ENCODE peak calls at places on chromosomes 1 and 21, in ten cellular contexts. I, Y, S, D, K, P, U, A, H and M are unnamed samples.

GRCh38 chr1:183812111-183812510 is 7.2 kb downstream of the RGL1 start:
- DNase-seq in Y (no peak), H (no peak), D (no peak), S (no peak), A (no peak), P (no peak), K (no peak), U (no peak), I (no peak), M (no peak)

GRCh38 chr1:76463838-76464237 is 389.3 kb downstream of the ST6GALNAC3 start:
- DNase-seq in S (no peak), Y (no peak), P (no peak), H (no peak), D (no peak), I (no peak), A (no peak), U (no peak), K (no peak), M (no peak)

GRCh38 chr1:200029035-200029623 is 1.6 kb downstream of the NR5A2 start:
- DNase-seq in S (peak; percentile 82), A (peak; percentile 45), P (peak; percentile 69), Y (peak; percentile 79), I (peak; percentile 81), D (peak; percentile 38), H (no peak), U (no peak), K (peak; percentile 28), M (no peak)

GRCh38 chr1:219973221-219973620 is 44.9 kb upstream of the SLC30A10 start:
- DNase-seq in I (no peak), U (no peak), Y (no peak), S (no peak), D (no peak), A (no peak), H (no peak), K (no peak), P (no peak), M (no peak)

GRCh38 chr1:2044510-2045319 is 5.5 kb upstream of the PRKCZ start:
- DNase-seq in I (peak; percentile 82), H (peak; percentile 33), Y (peak; percentile 70), D (no peak), P (peak; percentile 45), U (peak; percentile 94), A (peak; percentile 18), S (peak; percentile 86), K (peak; percentile 31), M (peak; percentile 78)

GRCh38 chr1:198449727-198450433 is 90.6 kb downstream of the ATP6V1G3 start:
- DNase-seq in Y (no peak), K (peak; percentile 53), S (no peak), A (peak; percentile 77), H (no peak), I (no peak), U (no peak), P (peak; percentile 86), D (peak; percentile 37), M (no peak)

GRCh38 chr1:13549021-13549420 is 34.6 kb upstream of the PDPN start:
- DNase-seq in Y (no peak), K (no peak), P (no peak), A (no peak), U (no peak), D (no peak), I (no peak), H (no peak), S (no peak), M (no peak)

GRCh38 chr1:200319143-200319542 is 90.7 kb downstream of the ZNF281 start:
- DNase-seq in A (no peak), S (no peak), K (peak; percentile 67), D (no peak), H (no peak), U (no peak), Y (no peak), I (no peak), P (no peak), M (no peak)

GRCh38 chr21:41570791-41571355 is 62.9 kb upstream of the TMPRSS2 start:
- DNase-seq in H (no peak), Y (no peak), P (no peak), D (no peak), K (no peak), A (no peak), U (no peak), S (no peak), I (no peak), M (no peak)

GRCh38 chr1:17527036-17527914 is 12.2 kb upstream of the ARHGEF10L start:
- DNase-seq in A (peak; percentile 46), D (no peak), K (no peak), U (no peak), S (peak; percentile 47), Y (no peak), P (no peak), I (no peak), H (no peak), M (no peak)

GRCh38 chr1:117271959-117272358 is 61.2 kb upstream of the VTCN1 start:
- DNase-seq in P (no peak), A (peak; percentile 67), H (no peak), K (no peak), I (no peak), Y (peak; percentile 65), D (peak; percentile 70), U (no peak), S (peak; percentile 23), M (no peak)

GRCh38 chr1:5580926-5581325 is 411.3 kb downstream of the NPHP4 start:
- DNase-seq in U (no peak), I (no peak), H (no peak), D (no peak), Y (no peak), P (no peak), A (no peak), S (no peak), K (no peak), M (no peak)

GRCh38 chr1:182278144-182279054 is 113.2 kb downstream of the GLUL start:
- DNase-seq in K (no peak), U (no peak), I (no peak), D (no peak), Y (no peak), S (no peak), A (no peak), P (no peak), H (no peak), M (no peak)

GRCh38 chr1:66773227-66773626 is 21.0 kb downstream of the DYNLT5 start:
- DNase-seq in Y (no peak), D (no peak), P (no peak), A (no peak), I (peak; percentile 52), S (no peak), K (no peak), H (no peak), U (no peak), M (no peak)
- H3K4me1 ChIP-seq in Y (no peaks in the 10 kb centered on the region), D (no peaks in the 10 kb centered on the region), P (no peaks in the 10 kb centered on the region), A (no peaks in the 10 kb centered on the region), I (peaks cover 12% of the 10 kb centered on the region), S (no peaks in the 10 kb centered on the region), K (no peaks in the 10 kb centered on the region), H (no peaks in the 10 kb centered on the region), U (no peaks in the 10 kb centered on the region), M (no peaks in the 10 kb centered on the region)

DNA sequence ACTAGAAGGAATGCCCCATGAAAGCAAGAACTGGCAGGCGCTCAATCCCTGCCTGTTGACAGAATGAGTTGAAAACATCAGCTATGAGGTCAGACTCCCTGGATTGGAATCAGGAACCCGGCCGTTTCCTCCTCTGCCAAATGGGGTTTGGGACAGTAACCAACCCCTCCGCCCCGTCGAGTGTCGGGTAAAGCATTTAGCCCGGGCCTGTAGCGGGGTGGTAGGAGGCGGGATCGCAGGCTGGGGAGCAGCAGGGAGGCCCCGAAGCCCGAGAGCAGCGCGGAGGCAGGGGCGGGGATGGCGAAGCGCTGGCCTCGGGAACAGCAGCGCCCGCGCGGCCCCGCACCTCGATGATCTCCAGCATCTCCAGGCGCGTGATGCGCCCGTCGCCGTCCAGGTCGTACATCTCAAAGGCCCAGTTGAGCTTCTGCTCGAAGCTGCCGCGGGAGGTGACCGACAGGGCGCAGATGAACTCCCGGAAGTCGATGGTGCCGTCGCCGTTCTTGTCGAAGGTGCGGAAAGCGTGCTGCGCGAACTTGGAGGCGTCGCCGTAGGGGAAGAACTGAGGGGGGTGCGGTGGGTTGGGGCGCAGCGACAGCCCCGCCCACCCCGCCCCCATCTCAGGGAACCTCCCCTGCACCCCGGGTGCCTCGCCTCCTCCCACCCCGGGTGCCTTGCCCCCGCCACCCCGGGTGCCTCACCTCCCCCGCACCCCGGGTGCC is 7.5 kb downstream of the HPCAL4 start:
- DNase-seq in I (peak; percentile 35), S (no peak), H (no peak), U (peak; percentile 49), D (no peak), P (no peak), Y (peak; percentile 61), K (no peak), A (no peak), M (no peak)
- TF ChIP-seq EZH2 in I (peak; percentile 90), S (peak; percentile 47), H (no peak), U (no peak), D (no peak), P (peak; percentile 69), Y (peak; percentile 90), K (no peak), A (peak; percentile 70), M (peak; percentile 71)

DNA sequence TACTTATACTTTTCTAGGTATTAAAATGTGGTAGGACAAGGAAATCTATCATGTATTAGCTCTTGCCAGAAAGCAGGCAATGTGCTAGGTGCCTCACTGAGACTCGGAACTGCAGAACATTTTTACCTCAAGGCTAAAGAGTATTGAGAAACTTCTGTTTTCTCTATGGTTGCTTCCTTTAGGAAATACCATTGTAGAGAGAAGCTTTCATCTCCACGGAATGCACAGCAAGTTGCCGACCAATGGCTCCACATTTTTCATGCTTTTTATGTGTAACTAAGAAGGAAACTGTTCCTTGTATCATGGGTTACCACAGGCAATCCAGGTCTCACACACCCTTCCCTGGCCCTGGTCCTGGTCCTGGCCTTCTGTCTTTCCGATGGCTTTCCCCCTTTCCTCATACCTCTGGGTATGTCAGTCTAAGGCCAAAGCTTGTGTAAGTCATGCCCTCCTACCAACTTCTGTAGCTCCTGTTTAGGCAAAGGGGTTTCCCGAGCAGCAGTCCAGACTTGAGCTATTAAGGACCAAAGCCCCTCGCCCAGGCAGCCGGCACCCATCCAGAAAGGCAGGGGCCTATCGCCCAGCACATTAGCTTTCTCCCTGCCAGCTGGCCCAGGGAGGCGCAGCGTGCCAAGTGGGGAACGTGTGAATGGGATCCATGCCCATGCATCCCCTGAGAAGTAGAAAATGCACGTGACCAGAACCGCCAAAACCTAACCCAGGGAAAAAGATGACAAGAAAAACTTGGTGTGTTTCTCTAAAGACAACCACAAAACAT is 225.0 kb downstream of the PBX1 start:
- DNase-seq in S (no peak), H (no peak), Y (no peak), A (no peak), P (no peak), D (no peak), U (no peak), K (no peak), I (no peak), M (no peak)
- H3K4me1 ChIP-seq in S (peaks cover 42% of the 10 kb centered on the region), H (no peaks in the 10 kb centered on the region), Y (peaks cover 33% of the 10 kb centered on the region), A (peaks cover 32% of the 10 kb centered on the region), P (no peaks in the 10 kb centered on the region), D (peaks cover 22% of the 10 kb centered on the region), U (no peaks in the 10 kb centered on the region), K (peaks cover 27% of the 10 kb centered on the region), I (peaks cover 27% of the 10 kb centered on the region), M (peaks cover 34% of the 10 kb centered on the region)

DNA sequence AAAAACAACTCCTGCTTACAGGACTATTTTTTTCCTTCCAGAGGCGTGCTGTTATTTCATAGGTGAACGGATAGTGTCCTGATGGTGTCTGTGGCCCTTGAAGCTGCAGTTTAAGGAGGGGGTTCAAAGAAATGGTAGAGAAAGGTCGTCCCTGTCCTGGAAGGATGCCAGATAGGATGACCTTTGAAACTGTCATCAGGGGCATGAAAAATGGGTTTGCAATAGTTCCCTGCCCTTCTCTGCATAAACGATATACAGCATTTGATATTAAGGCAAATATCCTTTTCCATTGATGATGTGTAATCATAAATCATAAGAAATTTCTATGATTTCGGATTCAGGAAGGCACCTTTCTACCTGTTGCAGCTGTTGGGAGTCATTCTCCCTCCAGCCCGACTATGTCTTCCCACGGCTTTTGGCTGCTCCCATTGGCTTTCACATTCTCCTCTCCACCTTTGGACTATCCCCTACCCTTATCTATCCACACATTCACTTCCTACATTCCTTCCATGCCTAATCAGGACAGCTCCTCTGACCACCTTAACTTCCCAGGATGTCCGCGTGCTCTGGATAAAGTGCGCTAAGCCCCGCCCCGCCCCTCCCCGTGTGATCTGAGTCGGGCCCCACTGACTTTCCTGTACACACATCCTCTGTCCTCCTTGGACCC is 209.8 kb downstream of the DISC1 start:
- DNase-seq in U (no peak), H (peak; percentile 95), K (no peak), Y (no peak), S (peak; percentile 72), I (no peak), D (no peak), P (peak; percentile 6), A (no peak), M (no peak)
- TF ChIP-seq EZH2 in U (no peak), H (no peak), K (no peak), Y (no peak), S (no peak), I (no peak), D (no peak), P (no peak), A (no peak), M (no peak)